ENCODE peak calls at places on chromosomes 16 and 17, in ten cellular contexts. K is transverse colon, E is ovary, F is uterus, X is prostate gland, W is HCT116, G is Peyer's patch, M is body of pancreas, Z is K562, T is adrenal gland. L is an unnamed sample. For H3K4me1, the result is how much of the 10 kb centered on the place peaks cover.

GRCh38 chr17:13594762-13595697 is 6.7 kb downstream of the HS3ST3A1 start:
- DNase-seq in K (peak), E (peak), F (peak), X (peak), W (peak), G (peak), M (peak), Z (peak), T (peak), L (peak)

GRCh38 chr17:74115586-74115985 is 87.9 kb upstream of the RPL38 start:
- DNase-seq in K (no peak), E (no peak), F (no peak), X (no peak), W (no peak), G (no peak), M (no peak), Z (no peak), T (no peak), L (no peak)

GRCh38 chr16:88355389-88356123 is 27.2 kb upstream of the ZNF469 start:
- DNase-seq in K (no peak), E (no peak), F (no peak), X (no peak), W (no peak), G (no peak), M (no peak), Z (no peak), T (no peak), L (no peak)

GRCh38 chr16:405548-406506 is 4.1 kb downstream of the DECR2 start:
- DNase-seq in K (no peak), E (no peak), F (no peak), X (no peak), W (no peak), G (no peak), M (no peak), Z (peak), T (no peak), L (peak)

GRCh38 chr17:16027708-16028584 is 28.3 kb downstream of the TTC19 start:
- DNase-seq in K (no peak), E (no peak), F (peak), X (no peak), W (peak), G (no peak), M (no peak), Z (peak), T (peak), L (no peak)

GRCh38 chr17:2853111-2853721 is 57.0 kb downstream of the RAP1GAP2 start:
- DNase-seq in K (peak), E (peak), F (peak), X (peak), W (no peak), G (no peak), M (peak), Z (no peak), T (peak), L (peak)

GRCh38 chr16:87541004-87541881 is 48.4 kb upstream of the ZCCHC14 start:
- DNase-seq in K (peak), E (peak), F (no peak), X (no peak), W (no peak), G (no peak), M (no peak), Z (no peak), T (no peak), L (peak)

GRCh38 chr17:53629188-53629587 is 193.5 kb upstream of the KIF2B start:
- DNase-seq in K (no peak), E (no peak), F (no peak), X (no peak), W (no peak), G (no peak), M (no peak), Z (no peak), T (no peak), L (no peak)

DNA sequence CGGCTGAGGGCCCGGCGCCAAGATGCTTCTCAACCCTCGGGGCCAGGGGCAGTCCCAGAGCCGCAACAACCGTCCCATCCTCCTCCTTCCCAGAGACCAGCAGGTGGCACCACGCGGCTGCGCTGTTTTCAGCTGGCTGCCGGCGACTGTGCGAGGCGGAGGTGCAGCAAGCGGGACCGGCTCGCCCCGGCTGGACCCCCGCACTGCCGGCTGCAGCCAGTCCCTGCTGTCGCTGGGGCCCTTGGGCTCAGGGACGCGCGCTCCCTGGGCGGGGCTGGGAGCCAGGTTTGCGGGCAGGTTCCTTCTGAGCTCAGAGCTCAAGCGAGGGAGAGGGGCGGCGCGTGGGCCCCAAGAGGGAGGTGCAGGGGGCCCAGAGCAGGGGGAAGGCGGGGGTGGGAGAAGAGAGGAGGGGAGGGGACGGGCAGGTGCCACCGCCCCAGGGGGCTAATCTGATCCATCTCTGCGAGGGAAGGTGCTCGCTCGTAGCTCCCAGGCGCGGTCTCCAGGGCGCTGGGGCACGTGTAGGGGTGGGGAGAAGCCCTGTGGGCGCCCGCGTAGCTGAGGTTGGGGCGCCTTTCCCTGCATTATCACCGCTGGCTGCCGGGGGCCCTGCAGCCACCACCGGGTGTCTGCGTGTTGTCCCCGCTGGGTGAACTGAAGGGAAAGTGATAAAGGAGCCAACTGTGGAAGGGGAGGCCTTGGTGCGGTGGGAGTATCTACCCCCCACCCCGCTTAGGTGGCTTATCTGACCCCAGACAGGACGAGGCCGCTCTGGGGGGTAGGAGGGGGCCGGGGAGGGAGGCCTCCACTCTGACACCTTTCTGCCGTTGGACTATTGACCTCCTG is 24.2 kb downstream of the STAT5A start:
- DNase-seq in K (peak), E (peak), F (peak), X (peak), W (no peak), G (peak), M (peak), Z (peak), T (peak), L (peak)
- H3K4me3 ChIP-seq in K (peak), E (peak), F (no peak), X (peak), W (no peak), G (peak), M (no peak), Z (peak), T (no peak), L (no peak)

GRCh38 chr17:75976175-75976848 is 2.7 kb downstream of the ACOX1 start:
- DNase-seq in K (no peak), E (no peak), F (no peak), X (no peak), W (no peak), G (no peak), M (no peak), Z (peak), T (no peak), L (no peak)

GRCh38 chr17:75980188-75981018 is 1.4 kb downstream of the TEN1 start:
- DNase-seq in K (no peak), E (peak), F (no peak), X (no peak), W (no peak), G (no peak), M (peak), Z (peak), T (no peak), L (no peak)

GRCh38 chr17:75981019-75981615 is 2.1 kb downstream of the TEN1 start:
- DNase-seq in K (no peak), E (peak), F (no peak), X (no peak), W (no peak), G (no peak), M (no peak), Z (no peak), T (no peak), L (no peak)

GRCh38 chr17:75978938-75979704 is at the start of the genes ACOX1 and TEN1:
- DNase-seq in K (peak), E (peak), F (peak), X (peak), W (peak), G (peak), M (peak), Z (peak), T (peak), L (peak)

DNA sequence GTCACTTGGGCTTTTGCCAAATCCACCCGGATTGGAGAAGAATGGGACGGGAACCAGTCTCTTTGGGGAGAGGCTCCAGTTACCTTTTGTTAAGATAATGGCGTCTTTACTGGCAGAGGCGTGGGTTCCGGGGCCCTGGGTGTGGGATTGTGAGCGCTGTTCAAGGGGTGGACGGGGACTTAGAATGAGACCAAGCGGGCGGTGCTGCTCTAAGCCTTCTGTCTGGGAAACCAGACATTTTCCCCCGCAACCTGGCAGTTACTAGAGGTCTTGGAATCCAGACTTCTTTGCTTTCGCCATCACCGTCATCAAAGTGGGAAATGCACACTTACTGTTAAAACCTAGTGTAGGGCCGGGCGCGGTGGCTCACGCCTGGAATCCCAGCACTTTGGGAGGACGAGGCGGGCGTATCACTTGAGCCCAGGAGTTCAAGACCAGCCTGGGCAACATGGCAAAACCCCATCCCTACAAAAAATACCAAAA is 706 bp downstream of the TEN1 start:
- DNase-seq in K (no peak), E (no peak), F (no peak), X (no peak), W (no peak), G (no peak), M (no peak), Z (no peak), T (no peak), L (no peak)
- TF ChIP-seq POLR2A in K (no peak), E (no peak), F (no peak), X (no peak), W (peak), G (no peak), M (no peak), Z (peak), T (no peak), L (no peak)

GRCh38 chr17:44785921-44786320 is 27.1 kb downstream of the ADAM11 start:
- DNase-seq in K (no peak), E (peak), F (no peak), X (no peak), W (no peak), G (no peak), M (no peak), Z (no peak), T (no peak), L (no peak)
- H3K4me1 ChIP-seq in K (under half), E (under half), F (under half), X (under half), W (under half), G (under half), M (under half), Z (under half), T (under half), L (under half)

DNA sequence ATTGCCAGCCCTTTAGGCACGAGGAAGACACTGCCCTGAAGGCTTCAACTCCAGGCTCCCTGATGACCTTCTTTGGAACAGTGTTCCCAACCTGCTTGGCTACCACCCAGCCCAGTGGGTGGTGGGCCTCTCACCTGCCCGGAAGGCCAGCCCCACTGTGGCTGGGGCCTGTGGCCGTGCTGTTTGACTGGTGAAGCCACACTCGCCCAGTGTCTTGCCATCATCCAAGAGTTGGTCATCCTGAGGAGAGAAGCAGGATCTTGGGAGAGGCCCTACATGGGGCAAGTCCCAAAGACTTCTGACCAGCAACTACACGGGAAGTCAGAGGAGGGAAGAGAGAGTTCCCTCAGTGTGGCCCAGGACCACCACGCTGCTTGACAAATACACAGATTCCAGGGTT is 1.8 kb downstream of the ELOB start:
- DNase-seq in K (no peak), E (no peak), F (no peak), X (no peak), W (no peak), G (no peak), M (no peak), Z (no peak), T (no peak), L (no peak)
- H3K4me3 ChIP-seq in K (no peak), E (no peak), F (no peak), X (no peak), W (no peak), G (no peak), M (no peak), Z (no peak), T (no peak), L (no peak)

GRCh38 chr17:40103742-40104095 is 3.3 kb upstream of the NR1D1 start:
- DNase-seq in K (no peak), E (no peak), F (peak), X (no peak), W (no peak), G (no peak), M (no peak), Z (no peak), T (no peak), L (no peak)
- TF ChIP-seq POLR2A in K (no peak), E (no peak), F (no peak), X (no peak), W (no peak), G (no peak), M (no peak), Z (no peak), T (no peak), L (no peak)

L was measured in right lobe of liver.